ENCODE peak calls at places on chromosome X, in five cellular contexts. U is mesenchymal stem cell, Z is H9, V is IMR-90, I is trophoblast cell. B is an unnamed sample.

GRCh38 chrX:397575-397974 is 10.9 kb upstream of the PPP2R3B start:
- DNase-seq in V (peak), Z (peak), I (no peak), U (peak), B (peak)

GRCh38 chrX:50452782-50453181 is 17.8 kb downstream of the DGKK start:
- DNase-seq in U (no peak), V (no peak), Z (no peak), I (no peak), B (no peak)

GRCh38 chrX:57677132-57677858 is 2.8 kb downstream of the NLRP2B start:
- DNase-seq in Z (no peak), I (no peak), U (no peak), V (no peak), B (no peak)

GRCh38 chrX:2264179-2265030 is 236.4 kb downstream of the DHRSX start:
- DNase-seq in I (no peak), U (no peak), Z (no peak), V (no peak), B (no peak)

GRCh38 chrX:68439341-68439740 is 6.0 kb upstream of the OPHN1 start:
- DNase-seq in I (no peak), U (no peak), Z (no peak), V (no peak), B (no peak)

GRCh38 chrX:155876704-155877103 is 4.4 kb upstream of the VAMP7 start:
- DNase-seq in I (no peak), V (no peak), U (no peak), Z (no peak), B (no peak)

GRCh38 chrX:68938244-68939004 is 109.6 kb downstream of the EFNB1 start:
- DNase-seq in V (peak), U (peak), I (no peak), Z (peak), B (no peak)

GRCh38 chrX:45621356-45622041 is 420.8 kb upstream of the DIPK2B start:
- DNase-seq in I (peak), Z (no peak), V (peak), U (peak), B (no peak)

GRCh38 chrX:107537815-107538214 is 88.4 kb downstream of the FRMPD3 start:
- DNase-seq in U (peak), Z (peak), V (peak), I (peak), B (peak)

GRCh38 chrX:23373129-23373804 is 38.6 kb downstream of the PTCHD1 start:
- DNase-seq in U (peak), V (peak), Z (no peak), I (no peak), B (no peak)

GRCh38 chrX:9144643-9145290 is 110.8 kb upstream of the FAM9B start:
- DNase-seq in V (no peak), U (peak), Z (no peak), I (peak), B (no peak)

GRCh38 chrX:65769564-65770292 is 102.3 kb downstream of the MSN start:
- DNase-seq in V (no peak), I (no peak), U (no peak), Z (no peak), B (no peak)

GRCh38 chrX:52425710-52426245 is 57.0 kb downstream of the XAGE2 start:
- DNase-seq in Z (no peak), U (no peak), V (peak), I (peak), B (no peak)

GRCh38 chrX:21373637-21374162 is 518 bp upstream of the CNKSR2 start:
- DNase-seq in V (no peak), I (peak), Z (peak), U (no peak), B (no peak)

GRCh38 chrX:38804481-38805293 is 3.4 kb downstream of the MID1IP1 start:
- DNase-seq in I (peak), Z (no peak), V (no peak), U (peak), B (peak)

GRCh38 chrX:46643636-46644035 is 70.1 kb downstream of the CHST7 start:
- DNase-seq in V (no peak), U (no peak), I (no peak), Z (no peak), B (no peak)

GRCh38 chrX:12297353-12297752 is 159.1 kb downstream of the FRMPD4 start:
- DNase-seq in Z (no peak), V (no peak), U (no peak), I (no peak), B (no peak)

GRCh38 chrX:46485897-46486296 is 59.3 kb downstream of the ZNF674 start:
- DNase-seq in I (no peak), Z (peak), V (no peak), U (no peak), B (no peak)

GRCh38 chrX:14027511-14028019 is 2.1 kb downstream of the GEMIN8 start:
- DNase-seq in U (peak), I (peak), V (peak), Z (no peak), B (no peak)

GRCh38 chrX:104522386-104522785 is 43.6 kb upstream of the IL1RAPL2 start:
- DNase-seq in Z (peak), V (no peak), I (no peak), U (no peak), B (no peak)

GRCh38 chrX:20029728-20030127 is 38.9 kb upstream of the BCLAF3 start:
- DNase-seq in U (no peak), V (no peak), I (peak), Z (no peak), B (no peak)

GRCh38 chrX:114152130-114152529 is 431.8 kb upstream of the HTR2C start:
- DNase-seq in V (no peak), I (peak), U (peak), Z (no peak), B (no peak)

GRCh38 chrX:13144927-13145659 is 100.7 kb upstream of the FAM9C start:
- DNase-seq in Z (no peak), U (no peak), V (peak), I (no peak), B (no peak)

GRCh38 chrX:10526442-10526841 is 93.9 kb downstream of the MID1 start:
- DNase-seq in Z (no peak), I (no peak), V (peak), U (no peak), B (no peak)

GRCh38 chrX:56788717-56789122 is 59.7 kb downstream of the NBDY start:
- DNase-seq in V (peak), I (peak), U (no peak), Z (no peak), B (no peak)

GRCh38 chrX:555589-556220 is 74.9 kb upstream of the SHOX start:
- DNase-seq in U (no peak), V (no peak), Z (no peak), I (no peak), B (no peak)

GRCh38 chrX:46575991-46576392 is 2.4 kb downstream of the CHST7 start:
- DNase-seq in I (peak), V (peak), Z (no peak), U (peak), B (no peak)

GRCh38 chrX:74509989-74510388 is 88.7 kb downstream of the SLC16A2 start:
- DNase-seq in U (no peak), V (peak), Z (no peak), I (no peak), B (no peak)

DNA sequence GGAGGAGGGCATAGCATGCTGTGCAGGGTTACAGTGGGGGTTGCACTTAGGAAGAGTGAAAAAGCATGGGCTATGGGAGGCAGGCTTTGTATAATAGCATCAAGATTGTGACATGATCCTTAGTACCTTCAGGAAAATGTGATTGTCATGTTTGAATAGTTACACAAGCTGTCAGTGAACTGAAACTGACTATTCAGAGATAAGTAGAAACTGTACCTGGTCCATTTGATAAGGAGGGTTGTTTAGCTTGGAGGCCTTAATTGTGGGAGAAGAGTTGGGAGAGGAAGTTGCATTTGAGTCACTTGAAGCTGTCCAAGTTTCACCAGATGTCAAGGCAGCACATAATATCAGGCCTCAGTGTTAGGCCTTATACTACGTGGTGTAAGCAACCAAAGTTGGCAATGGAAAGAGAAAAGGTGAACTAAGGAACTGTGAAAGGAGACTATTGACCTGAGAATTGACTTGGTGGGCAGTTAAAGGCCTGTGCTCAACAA is 85.0 kb downstream of the TEX13C start:
- DNase-seq in Z (no peak), I (no peak), U (no peak), V (no peak), B (no peak)
- H2AFZ ChIP-seq in Z (no peak), I (no peak), U (no peak), V (no peak), B (no peak)

GRCh38 chrX:135330709-135331108 is 21.4 kb downstream of the ETDC start:
- DNase-seq in U (no peak), Z (no peak), V (no peak), I (no peak), B (no peak)

GRCh38 chrX:135324463-135324862 is 15.2 kb downstream of the ETDC start:
- DNase-seq in U (no peak), V (no peak), Z (no peak), I (no peak), B (no peak)

GRCh38 chrX:135331525-135331924 is 22.2 kb downstream of the ETDC start:
- DNase-seq in I (no peak), U (no peak), Z (no peak), V (no peak), B (no peak)

GRCh38 chrX:135327299-135327698 is 18.0 kb downstream of the ETDC start:
- DNase-seq in V (peak), Z (no peak), U (peak), I (no peak), B (no peak)

GRCh38 chrX:135328421-135329005 is 19.2 kb downstream of the ETDC start:
- DNase-seq in U (no peak), I (no peak), V (peak), Z (no peak), B (no peak)
- H3K9ac ChIP-seq in U (no peak), I (no peak), V (no peak), Z (no peak), B (no peak)

GRCh38 chrX:39818750-39819149 is 279.0 kb downstream of the BCOR start:
- DNase-seq in V (no peak), Z (no peak), I (no peak), U (no peak), B (no peak)
- H4K91ac ChIP-seq in V (no peak), Z (no peak), I (no peak), U (peak), B (no peak)

GRCh38 chrX:136106920-136107534 is 40.3 kb upstream of the FHL1 start:
- DNase-seq in I (no peak), V (no peak), Z (no peak), U (no peak), B (no peak)
- H2AFZ ChIP-seq in I (no peak), V (no peak), Z (no peak), U (no peak), B (no peak)

GRCh38 chrX:153845842-153846241 is 15.5 kb upstream of the PDZD4 start:
- DNase-seq in V (no peak), Z (no peak), I (peak), U (no peak), B (no peak)
- H3K9ac ChIP-seq in V (no peak), Z (no peak), I (no peak), U (no peak), B (no peak)

GRCh38 chrX:140229187-140229586 is 263.9 kb upstream of the CXorf66 start:
- DNase-seq in Z (no peak), I (no peak), U (no peak), V (no peak), B (no peak)
- H4K91ac ChIP-seq in Z (no peak), I (no peak), U (no peak), V (no peak), B (no peak)

GRCh38 chrX:110462957-110463356 is 104.3 kb downstream of the RTL9 start:
- DNase-seq in Z (no peak), I (no peak), V (no peak), U (no peak), B (no peak)

GRCh38 chrX:110472265-110472664 is 113.6 kb downstream of the RTL9 start:
- DNase-seq in V (no peak), U (no peak), Z (no peak), I (no peak), B (no peak)

GRCh38 chrX:110466790-110467189 is 108.1 kb downstream of the RTL9 start:
- DNase-seq in V (no peak), Z (no peak), I (no peak), U (no peak), B (no peak)
- H2AFZ ChIP-seq in V (no peak), Z (no peak), I (no peak), U (no peak), B (no peak)

B was measured in neuronal stem cell.